ENCODE peak calls at places on chromosomes 3 and 15, in ten cellular contexts. M is activated CD4-positive, alpha-beta T cell treated with anti-CD3 and anti-CD28 coated beads, Interleukin-2, amount 50 U/mL, for 1 hour; H is H54; J is NCI-H510A treated with DMSO at 0.1 percent for 48 hours; C is WERI-Rb-1; B is NCI-H1436; W is stimulated activated CD4-positive, alpha-beta T cell treated with anti-CD3 and anti-CD28 coated beads, Interleukin-1b, Interleukin-23, amount 100 ng/mL, for 48 hours; P is astrocyte of the hippocampus; G is sciatic nerve; U is SK-N-MC. O is an unnamed sample.

GRCh38 chr15:31060429-31061140 is 40.9 kb downstream of the TRPM1 start:
- DNase-seq in B (no peak), J (no peak), P (no peak), M (no peak), C (no peak), G (no peak), W (no peak), U (no peak), H (no peak), O (no peak)

GRCh38 chr3:14772533-14773138 is 46.1 kb upstream of the FGD5 start:
- DNase-seq in J (no peak), G (no peak), P (no peak), U (no peak), H (no peak), C (no peak), W (no peak), M (no peak), B (no peak), O (no peak)

GRCh38 chr15:59298255-59298856 is 74.3 kb downstream of the MYO1E start:
- DNase-seq in J (no peak), U (no peak), C (no peak), H (no peak), W (peak; percentile 56), M (no peak), B (no peak), G (no peak), P (no peak), O (peak; percentile 58)

GRCh38 chr15:89018235-89018634 is 70.0 kb upstream of the ABHD2 start:
- DNase-seq in M (no peak), B (no peak), H (no peak), C (no peak), W (no peak), J (no peak), P (peak; percentile 61), G (peak; percentile 78), U (no peak), O (no peak)

GRCh38 chr3:134340362-134340997 is 33.8 kb downstream of the AMOTL2 start:
- DNase-seq in H (no peak), G (no peak), C (no peak), M (no peak), U (no peak), B (no peak), P (peak; percentile 1), J (no peak), W (no peak), O (no peak)

GRCh38 chr3:159782724-159783421 is 205.8 kb upstream of the IL12A start:
- DNase-seq in W (no peak), G (no peak), J (peak; percentile 83), C (no peak), U (no peak), H (no peak), P (no peak), M (no peak), B (no peak), O (no peak)

GRCh38 chr15:88049509-88049908 is 207.0 kb downstream of the NTRK3 start:
- DNase-seq in H (no peak), P (no peak), J (no peak), C (no peak), M (no peak), B (no peak), W (no peak), U (no peak), G (no peak), O (no peak)

GRCh38 chr3:71857926-71858325 is 73.0 kb upstream of the PROK2 start:
- DNase-seq in P (peak; percentile 32), H (no peak), M (no peak), G (no peak), J (no peak), U (no peak), B (no peak), C (no peak), W (no peak), O (no peak)

GRCh38 chr15:92393287-92393993 is at the start of gene ST8SIA2:
- DNase-seq in H (no peak), P (peak; percentile 90), C (peak; percentile 80), G (no peak), B (no peak), J (peak; percentile 38), M (no peak), W (no peak), U (no peak), O (no peak)

GRCh38 chr3:165835431-165835830 is 1.8 kb downstream of the BCHE start:
- DNase-seq in H (no peak), G (no peak), P (no peak), J (no peak), W (no peak), B (no peak), C (no peak), U (no peak), M (no peak), O (no peak)

GRCh38 chr3:189076459-189076858 is 95.3 kb upstream of the TPRG1 start:
- DNase-seq in G (no peak), P (no peak), H (no peak), J (no peak), W (no peak), C (no peak), M (no peak), B (no peak), U (no peak), O (no peak)

GRCh38 chr15:60297047-60297446 is 100.7 kb downstream of the ANXA2 start:
- DNase-seq in W (peak; percentile 2), H (no peak), C (no peak), U (no peak), J (no peak), M (no peak), B (no peak), P (no peak), G (no peak), O (no peak)

GRCh38 chr3:129554356-129555120 is 11.6 kb downstream of the H1-8 start:
- DNase-seq in M (no peak), H (no peak), G (no peak), J (no peak), W (no peak), U (no peak), C (no peak), B (no peak), P (peak; percentile 32), O (no peak)

GRCh38 chr3:178036745-178037144 is 499.5 kb upstream of the KCNMB2 start:
- DNase-seq in H (no peak), W (no peak), J (no peak), U (no peak), M (no peak), B (no peak), G (no peak), P (peak; percentile 50), C (no peak), O (no peak)

GRCh38 chr3:143445118-143445517 is 325.5 kb downstream of the CHST2 start:
- DNase-seq in P (peak; percentile 32), H (no peak), B (no peak), G (no peak), C (no peak), U (no peak), M (no peak), W (peak; percentile 16), J (no peak), O (no peak)

GRCh38 chr3:177169936-177170722 is 27.2 kb downstream of the TBL1XR1 start:
- DNase-seq in B (no peak), C (no peak), H (no peak), G (no peak), W (no peak), U (no peak), J (no peak), M (no peak), P (no peak), O (no peak)

GRCh38 chr3:152302521-152303021 is 33.8 kb downstream of the MBNL1 start:
- DNase-seq in H (no peak), W (no peak), P (peak; percentile 74), C (no peak), G (no peak), U (peak; percentile 73), J (no peak), B (no peak), M (no peak), O (no peak)

GRCh38 chr15:41558400-41559238 is at the start of gene TYRO3:
- DNase-seq in P (peak; percentile 83), H (peak; percentile 73), B (peak; percentile 53), G (peak; percentile 79), M (peak; percentile 72), W (peak; percentile 64), U (no peak), C (peak; percentile 63), J (peak; percentile 31), O (peak; percentile 52)

GRCh38 chr15:68528891-68529290 is 49.9 kb upstream of the CORO2B start:
- DNase-seq in G (no peak), M (no peak), C (no peak), H (no peak), W (no peak), B (no peak), J (no peak), P (peak; percentile 59), U (no peak), O (no peak)

GRCh38 chr15:37079726-37080125 is 20.6 kb downstream of the MEIS2 start:
- DNase-seq in B (no peak), U (no peak), W (no peak), H (no peak), P (peak; percentile 79), G (no peak), C (no peak), J (no peak), M (no peak), O (no peak)

GRCh38 chr3:128794788-128795649 is 69.0 kb downstream of the RAB7A start:
- DNase-seq in B (peak; percentile 68), M (peak; percentile 50), U (peak; percentile 35), C (peak; percentile 58), W (peak; percentile 71), J (peak; percentile 37), H (peak; percentile 34), P (peak; percentile 79), G (no peak), O (peak; percentile 79)

GRCh38 chr15:98785796-98786581 is 137.7 kb downstream of the IGF1R start:
- DNase-seq in M (no peak), H (no peak), C (peak; percentile 94), B (no peak), G (no peak), P (no peak), J (no peak), U (no peak), W (peak; percentile 30), O (no peak)

GRCh38 chr3:73614385-73614784 is 10.4 kb downstream of the PDZRN3 start:
- DNase-seq in W (no peak), C (no peak), U (no peak), J (no peak), G (no peak), P (peak; percentile 87), M (no peak), H (no peak), B (no peak), O (no peak)

GRCh38 chr3:135456182-135456790 is 509.2 kb upstream of the PPP2R3A start:
- DNase-seq in J (peak; percentile 67), H (no peak), G (no peak), C (peak; percentile 85), W (no peak), B (peak; percentile 43), M (no peak), U (no peak), P (no peak), O (no peak)

GRCh38 chr3:66486646-66487045 is 14.2 kb downstream of the LRIG1 start:
- DNase-seq in C (no peak), P (no peak), H (no peak), U (no peak), W (no peak), M (no peak), B (no peak), J (no peak), G (no peak), O (no peak)

GRCh38 chr15:77830041-77830440 is 197.3 kb upstream of the LINGO1 start:
- DNase-seq in J (no peak), B (no peak), H (no peak), U (no peak), M (no peak), C (no peak), G (no peak), W (no peak), P (peak; percentile 55), O (peak; percentile 21)

GRCh38 chr15:57731543-57732103 is 25.1 kb downstream of the POLR2M start:
- DNase-seq in M (no peak), G (no peak), B (no peak), J (no peak), P (no peak), U (no peak), C (no peak), H (no peak), W (no peak), O (no peak)

GRCh38 chr15:92100751-92101150 is 247.2 kb downstream of the SLCO3A1 start:
- DNase-seq in H (no peak), B (no peak), P (no peak), W (no peak), J (no peak), M (no peak), C (no peak), U (no peak), G (no peak), O (no peak)